ENCODE peak calls at places on chromosomes 12 and 14, in five cellular contexts. H is adrenal gland, T is hypothalamus, D is SHP77, F is HEK293T. Y is an unnamed sample.

GRCh38 chr12:47085815-47086252 is 6.1 kb upstream of the AMIGO2 start:
- DNase-seq in H (no peak), T (no peak), D (peak), F (no peak), Y (peak)

GRCh38 chr12:101856030-101856429 is 21.4 kb upstream of the DRAM1 start:
- DNase-seq in H (no peak), T (no peak), D (no peak), F (no peak), Y (no peak)

GRCh38 chr12:107894589-107894988 is 120.1 kb downstream of the ASCL4 start:
- DNase-seq in H (no peak), T (no peak), D (no peak), F (no peak), Y (no peak)

GRCh38 chr12:113203852-113204760 is 17.2 kb upstream of the TPCN1 start:
- DNase-seq in H (no peak), T (no peak), D (no peak), F (no peak), Y (no peak)

GRCh38 chr12:106919910-106920544 is 35.7 kb upstream of the TMEM263 start:
- DNase-seq in H (no peak), T (no peak), D (peak), F (peak), Y (no peak)

GRCh38 chr14:21066882-21067502 is 3.1 kb upstream of the ARHGEF40 start:
- DNase-seq in H (no peak), T (no peak), D (peak), F (no peak), Y (no peak)

GRCh38 chr14:99772371-99773283 is 20.6 kb upstream of the EML1 start:
- DNase-seq in H (no peak), T (no peak), D (no peak), F (no peak), Y (no peak)

GRCh38 chr12:1504304-1505150 is 89.9 kb downstream of the FBXL14 start:
- DNase-seq in H (no peak), T (no peak), D (no peak), F (no peak), Y (no peak)

GRCh38 chr12:108612788-108613282 is 15.0 kb upstream of the TMEM119 start:
- DNase-seq in H (no peak), T (no peak), D (peak), F (no peak), Y (no peak)

GRCh38 chr12:93938317-93938716 is 210.1 kb upstream of the PLXNC1 start:
- DNase-seq in H (no peak), T (no peak), D (no peak), F (no peak), Y (no peak)

GRCh38 chr12:88944403-88944802 is 364.1 kb upstream of the KITLG start:
- DNase-seq in H (no peak), T (no peak), D (no peak), F (no peak), Y (no peak)

GRCh38 chr12:89844539-89844938 is 135.9 kb upstream of the ATP2B1 start:
- DNase-seq in H (no peak), T (no peak), D (no peak), F (no peak), Y (no peak)

GRCh38 chr12:110846615-110847566 is at the start of gene CCDC63:
- DNase-seq in H (peak), T (no peak), D (no peak), F (peak), Y (no peak)

GRCh38 chr14:91010153-91010533 is 50.3 kb downstream of the RPS6KA5 start:
- DNase-seq in H (no peak), T (no peak), D (no peak), F (no peak), Y (no peak)

GRCh38 chr14:100305446-100306255 is 593 bp downstream of the SLC25A29 start:
- DNase-seq in H (peak), T (no peak), D (no peak), F (no peak), Y (no peak)

GRCh38 chr12:11731042-11731357 is 81.5 kb downstream of the ETV6 start:
- DNase-seq in H (no peak), T (no peak), D (no peak), F (no peak), Y (no peak)

GRCh38 chr12:104412681-104413080 is 44.1 kb upstream of the CHST11 start:
- DNase-seq in H (no peak), T (no peak), D (no peak), F (no peak), Y (no peak)

GRCh38 chr14:55446127-55446736 is 5.8 kb upstream of the TBPL2 start:
- DNase-seq in H (peak), T (no peak), D (peak), F (peak), Y (peak)

Y was measured in NCI-H1417 treated with DMSO at 0.1 percent for 48 hours.